ENCODE peak calls at places on chromosomes 6 and 20, in six cellular contexts. X is lung, V is thoracic aorta, M is heart right ventricle, D is esophagus muscularis mucosa, U is psoas muscle. F is an unnamed sample.

GRCh38 chr20:44720617-44720993 is 5.4 kb downstream of the CCN5 start:
- DNase-seq in X (no peak), D (no peak), M (no peak), V (no peak), U (no peak), F (no peak)

GRCh38 chr6:47922391-47922790 is 140.6 kb downstream of the OPN5 start:
- DNase-seq in V (no peak), M (no peak), X (no peak), D (no peak), U (no peak), F (no peak)

GRCh38 chr6:43722920-43723565 is 35.5 kb upstream of the MRPS18A start:
- DNase-seq in V (no peak), X (no peak), M (no peak), D (no peak), U (no peak), F (no peak)

GRCh38 chr20:5090191-5090590 is 29.6 kb downstream of the PCNA start:
- DNase-seq in M (no peak), X (peak; percentile 32), U (no peak), V (no peak), D (no peak), F (no peak)

GRCh38 chr6:73234732-73235131 is 9.4 kb upstream of the KHDC1L start:
- DNase-seq in M (no peak), X (no peak), U (no peak), V (no peak), D (no peak), F (no peak)

GRCh38 chr20:11891827-11892521 is 25.7 kb upstream of the BTBD3 start:
- DNase-seq in V (peak; percentile 30), U (peak; percentile 21), D (no peak), M (peak; percentile 36), X (peak; percentile 76), F (peak; percentile 66)

GRCh38 chr6:158057213-158057987 is 75.7 kb downstream of the SYNJ2 start:
- DNase-seq in D (no peak), M (no peak), U (no peak), V (no peak), X (no peak), F (no peak)

GRCh38 chr20:58173930-58174707 is 54.3 kb downstream of the ANKRD60 start:
- DNase-seq in V (no peak), M (no peak), U (no peak), X (no peak), D (no peak), F (no peak)

GRCh38 chr20:48995599-48995998 is 50.5 kb upstream of the CSE1L start:
- DNase-seq in V (no peak), D (no peak), U (no peak), M (no peak), X (no peak), F (no peak)

GRCh38 chr20:48999890-49000870 is 45.9 kb upstream of the CSE1L start:
- DNase-seq in D (no peak), X (no peak), M (no peak), V (no peak), U (no peak), F (no peak)
- H3K36me3 ChIP-seq in D (peaks cover 90% of the 10 kb centered on the region), X (peaks cover 21% of the 10 kb centered on the region), M (peaks cover 14% of the 10 kb centered on the region), V (peaks cover 43% of the 10 kb centered on the region), U (peaks cover 11% of the 10 kb centered on the region), F (peaks cover 74% of the 10 kb centered on the region)

GRCh38 chr20:49273696-49274277 is 4.1 kb downstream of the ZNFX1 start:
- DNase-seq in M (no peak), X (no peak), V (no peak), U (no peak), D (no peak), F (no peak)
- H3K36me3 ChIP-seq in M (no peaks in the 10 kb centered on the region), X (peaks cover 20% of the 10 kb centered on the region), V (peaks cover 29% of the 10 kb centered on the region), U (peaks cover 3% of the 10 kb centered on the region), D (peaks cover 67% of the 10 kb centered on the region), F (peaks cover 64% of the 10 kb centered on the region)

GRCh38 chr20:62327726-62328495 is 25.1 kb downstream of the ADRM1 start:
- DNase-seq in V (no peak), X (no peak), U (peak; percentile 13), D (no peak), M (peak; percentile 13), F (no peak)
- H3K36me3 ChIP-seq in V (peaks cover 82% of the 10 kb centered on the region), X (peaks cover 92% of the 10 kb centered on the region), U (no peaks in the 10 kb centered on the region), D (peaks cover 100% of the 10 kb centered on the region), M (peaks cover 15% of the 10 kb centered on the region), F (peaks cover 97% of the 10 kb centered on the region)

GRCh38 chr6:32168807-32169206 is 4.4 kb downstream of the EGFL8 start:
- DNase-seq in D (no peak), U (no peak), X (no peak), V (no peak), M (no peak), F (no peak)
- H3K36me3 ChIP-seq in D (peaks cover 66% of the 10 kb centered on the region), U (no peaks in the 10 kb centered on the region), X (peaks cover 32% of the 10 kb centered on the region), V (peaks cover 28% of the 10 kb centered on the region), M (no peaks in the 10 kb centered on the region), F (peaks cover 75% of the 10 kb centered on the region)

GRCh38 chr6:152240436-152240835 is 396.7 kb downstream of the SYNE1 start:
- DNase-seq in D (no peak), V (no peak), M (no peak), X (no peak), U (no peak), F (no peak)
- H3K36me3 ChIP-seq in D (peaks cover 81% of the 10 kb centered on the region), V (peaks cover 30% of the 10 kb centered on the region), M (no peaks in the 10 kb centered on the region), X (peaks cover 23% of the 10 kb centered on the region), U (peaks cover 14% of the 10 kb centered on the region), F (no peaks in the 10 kb centered on the region)

GRCh38 chr20:22335210-22335609 is 249.2 kb downstream of the FOXA2 start:
- DNase-seq in U (no peak), X (no peak), D (no peak), V (no peak), M (no peak), F (no peak)
- H3K36me3 ChIP-seq in U (no peaks in the 10 kb centered on the region), X (no peaks in the 10 kb centered on the region), D (no peaks in the 10 kb centered on the region), V (no peaks in the 10 kb centered on the region), M (no peaks in the 10 kb centered on the region), F (no peaks in the 10 kb centered on the region)

GRCh38 chr20:17957505-17958325 is 10.9 kb downstream of the SNX5 start:
- DNase-seq in D (no peak), X (no peak), M (no peak), V (no peak), U (no peak), F (no peak)
- H3K36me3 ChIP-seq in D (peaks cover 36% of the 10 kb centered on the region), X (peaks cover 10% of the 10 kb centered on the region), M (no peaks in the 10 kb centered on the region), V (peaks cover 20% of the 10 kb centered on the region), U (peaks cover 15% of the 10 kb centered on the region), F (peaks cover 64% of the 10 kb centered on the region)

GRCh38 chr20:59821201-59821600 is 112.2 kb downstream of the SYCP2 start:
- DNase-seq in U (no peak), M (no peak), V (no peak), D (peak; percentile 60), X (peak; percentile 18), F (no peak)
- H3K36me3 ChIP-seq in U (no peaks in the 10 kb centered on the region), M (no peaks in the 10 kb centered on the region), V (no peaks in the 10 kb centered on the region), D (no peaks in the 10 kb centered on the region), X (no peaks in the 10 kb centered on the region), F (no peaks in the 10 kb centered on the region)

DNA sequence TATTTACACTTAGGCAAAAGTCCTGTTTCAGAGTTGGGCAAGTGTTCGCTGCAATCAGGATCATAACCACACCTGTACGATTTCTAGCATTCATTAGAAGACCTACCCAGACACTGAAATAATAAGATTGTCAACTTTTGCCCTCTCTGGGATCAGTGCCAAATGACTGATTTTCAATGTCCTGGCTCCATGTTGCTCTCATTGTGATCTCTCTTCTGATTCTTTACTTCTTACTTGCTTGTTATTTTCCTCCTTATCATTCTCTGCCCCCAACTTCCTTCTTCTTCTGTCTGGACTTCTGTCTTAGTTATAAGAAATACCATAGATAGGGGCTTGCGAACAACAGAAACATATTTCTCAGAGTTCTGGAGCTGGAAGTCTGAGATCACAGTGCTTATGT is 94.4 kb upstream of the BMP2 start:
- DNase-seq in D (no peak), V (no peak), X (no peak), M (no peak), U (no peak), F (no peak)
- H3K36me3 ChIP-seq in D (no peaks in the 10 kb centered on the region), V (no peaks in the 10 kb centered on the region), X (no peaks in the 10 kb centered on the region), M (no peaks in the 10 kb centered on the region), U (no peaks in the 10 kb centered on the region), F (no peaks in the 10 kb centered on the region)

F was measured in NT2/D1.